ENCODE peak calls at places on chromosomes 2 and 18, in nine cellular contexts. One of them, this sample, is unnamed.

GRCh38 chr2:238466242-238466598 is 39.5 kb downstream of the ASB1 start:
- DNase-seq in tibial artery: no peak
- DNase-seq in breast epithelium: no peak
- DNase-seq in testis: peak; percentile 4
- DNase-seq in thoracic aorta: no peak
- DNase-seq in heart right ventricle: no peak
- DNase-seq in fibroblast of lung: no peak
- DNase-seq in adrenal gland: no peak
- DNase-seq in psoas muscle: no peak
- DNase-seq in this sample: no peak

GRCh38 chr18:985301-985700 is 80.6 kb downstream of the ADCYAP1 start:
- DNase-seq in fibroblast of lung: no peak
- DNase-seq in tibial artery: no peak
- DNase-seq in adrenal gland: no peak
- DNase-seq in heart right ventricle: no peak
- DNase-seq in testis: no peak
- DNase-seq in thoracic aorta: no peak
- DNase-seq in psoas muscle: no peak
- DNase-seq in breast epithelium: no peak
- DNase-seq in this sample: no peak

GRCh38 chr2:45732946-45733345 is 81.5 kb downstream of the PRKCE start:
- DNase-seq in adrenal gland: no peak
- DNase-seq in fibroblast of lung: no peak
- DNase-seq in breast epithelium: no peak
- DNase-seq in thoracic aorta: no peak
- DNase-seq in testis: no peak
- DNase-seq in heart right ventricle: no peak
- DNase-seq in tibial artery: no peak
- DNase-seq in psoas muscle: no peak
- DNase-seq in this sample: no peak

GRCh38 chr2:43998263-43998662 is 2.5 kb upstream of the LRPPRC start:
- DNase-seq in heart right ventricle: no peak
- DNase-seq in testis: no peak
- DNase-seq in breast epithelium: no peak
- DNase-seq in thoracic aorta: no peak
- DNase-seq in psoas muscle: no peak
- DNase-seq in fibroblast of lung: no peak
- DNase-seq in adrenal gland: no peak
- DNase-seq in tibial artery: no peak
- DNase-seq in this sample: no peak

GRCh38 chr2:112321375-112322320 is 46.3 kb downstream of the ZC3H6 start:
- DNase-seq in thoracic aorta: no peak
- DNase-seq in tibial artery: no peak
- DNase-seq in psoas muscle: no peak
- DNase-seq in adrenal gland: no peak
- DNase-seq in heart right ventricle: no peak
- DNase-seq in testis: no peak
- DNase-seq in fibroblast of lung: no peak
- DNase-seq in breast epithelium: no peak
- DNase-seq in this sample: no peak

GRCh38 chr2:213959589-213959988 is 451.3 kb upstream of the VWC2L start:
- DNase-seq in fibroblast of lung: no peak
- DNase-seq in tibial artery: no peak
- DNase-seq in breast epithelium: no peak
- DNase-seq in heart right ventricle: no peak
- DNase-seq in adrenal gland: no peak
- DNase-seq in psoas muscle: no peak
- DNase-seq in testis: no peak
- DNase-seq in thoracic aorta: no peak
- DNase-seq in this sample: no peak

GRCh38 chr18:58087928-58088722 is 44.1 kb downstream of the NEDD4L start:
- DNase-seq in psoas muscle: no peak
- DNase-seq in breast epithelium: peak; percentile 62
- DNase-seq in tibial artery: no peak
- DNase-seq in fibroblast of lung: peak; percentile 16
- DNase-seq in thoracic aorta: no peak
- DNase-seq in adrenal gland: no peak
- DNase-seq in heart right ventricle: no peak
- DNase-seq in testis: no peak
- DNase-seq in this sample: no peak

GRCh38 chr2:177689623-177690022 is 297.1 kb downstream of the AGPS start:
- DNase-seq in testis: no peak
- DNase-seq in tibial artery: no peak
- DNase-seq in heart right ventricle: no peak
- DNase-seq in fibroblast of lung: no peak
- DNase-seq in psoas muscle: no peak
- DNase-seq in adrenal gland: no peak
- DNase-seq in breast epithelium: no peak
- DNase-seq in thoracic aorta: no peak
- DNase-seq in this sample: no peak

GRCh38 chr2:191835539-191836350 is 11.1 kb downstream of the CAVIN2 start:
- DNase-seq in adrenal gland: no peak
- DNase-seq in psoas muscle: no peak
- DNase-seq in fibroblast of lung: no peak
- DNase-seq in thoracic aorta: no peak
- DNase-seq in breast epithelium: no peak
- DNase-seq in testis: no peak
- DNase-seq in heart right ventricle: no peak
- DNase-seq in tibial artery: no peak
- DNase-seq in this sample: no peak

GRCh38 chr2:206259615-206260426 is 14.6 kb upstream of the ZDBF2 start:
- DNase-seq in fibroblast of lung: no peak
- DNase-seq in testis: no peak
- DNase-seq in tibial artery: no peak
- DNase-seq in thoracic aorta: no peak
- DNase-seq in breast epithelium: no peak
- DNase-seq in adrenal gland: no peak
- DNase-seq in psoas muscle: no peak
- DNase-seq in heart right ventricle: no peak
- DNase-seq in this sample: no peak

GRCh38 chr2:31764169-31764568 is 183.4 kb upstream of the SRD5A2 start:
- DNase-seq in heart right ventricle: no peak
- DNase-seq in psoas muscle: no peak
- DNase-seq in thoracic aorta: no peak
- DNase-seq in testis: no peak
- DNase-seq in adrenal gland: no peak
- DNase-seq in fibroblast of lung: no peak
- DNase-seq in breast epithelium: no peak
- DNase-seq in tibial artery: no peak
- DNase-seq in this sample: no peak

GRCh38 chr2:106062627-106063026 is 131.5 kb downstream of the UXS1 start:
- DNase-seq in breast epithelium: no peak
- DNase-seq in thoracic aorta: no peak
- DNase-seq in adrenal gland: no peak
- DNase-seq in heart right ventricle: peak; percentile 32
- DNase-seq in tibial artery: peak; percentile 44
- DNase-seq in fibroblast of lung: no peak
- DNase-seq in testis: peak; percentile 38
- DNase-seq in psoas muscle: no peak
- DNase-seq in this sample: no peak

GRCh38 chr2:12848176-12848575 is 131.4 kb downstream of the TRIB2 start:
- DNase-seq in psoas muscle: no peak
- DNase-seq in testis: no peak
- DNase-seq in tibial artery: no peak
- DNase-seq in thoracic aorta: no peak
- DNase-seq in fibroblast of lung: no peak
- DNase-seq in adrenal gland: no peak
- DNase-seq in breast epithelium: no peak
- DNase-seq in heart right ventricle: no peak
- DNase-seq in this sample: no peak

GRCh38 chr2:214203199-214203598 is 207.7 kb upstream of the VWC2L start:
- DNase-seq in fibroblast of lung: no peak
- DNase-seq in adrenal gland: no peak
- DNase-seq in heart right ventricle: no peak
- DNase-seq in tibial artery: no peak
- DNase-seq in psoas muscle: no peak
- DNase-seq in thoracic aorta: no peak
- DNase-seq in breast epithelium: no peak
- DNase-seq in testis: no peak
- DNase-seq in this sample: no peak

GRCh38 chr2:216221806-216222205 is 112.7 kb downstream of the XRCC5 start:
- DNase-seq in adrenal gland: no peak
- DNase-seq in psoas muscle: no peak
- DNase-seq in heart right ventricle: no peak
- DNase-seq in testis: no peak
- DNase-seq in thoracic aorta: no peak
- DNase-seq in breast epithelium: no peak
- DNase-seq in tibial artery: no peak
- DNase-seq in fibroblast of lung: peak; percentile 32
- DNase-seq in this sample: no peak

GRCh38 chr2:234747833-234748559 is 203.8 kb upstream of the SH3BP4 start:
- DNase-seq in fibroblast of lung: peak; percentile 15
- DNase-seq in adrenal gland: no peak
- DNase-seq in thoracic aorta: no peak
- DNase-seq in testis: no peak
- DNase-seq in psoas muscle: no peak
- DNase-seq in tibial artery: no peak
- DNase-seq in breast epithelium: no peak
- DNase-seq in heart right ventricle: no peak
- DNase-seq in this sample: no peak

GRCh38 chr2:75460630-75461029 is 100.1 kb downstream of the EVA1A start:
- DNase-seq in psoas muscle: no peak
- DNase-seq in heart right ventricle: no peak
- DNase-seq in thoracic aorta: no peak
- DNase-seq in fibroblast of lung: no peak
- DNase-seq in breast epithelium: no peak
- DNase-seq in adrenal gland: no peak
- DNase-seq in tibial artery: no peak
- DNase-seq in testis: no peak
- DNase-seq in this sample: no peak

GRCh38 chr2:54342603-54343002 is 86.6 kb upstream of the TSPYL6 start:
- DNase-seq in fibroblast of lung: no peak
- DNase-seq in testis: no peak
- DNase-seq in heart right ventricle: no peak
- DNase-seq in psoas muscle: no peak
- DNase-seq in tibial artery: no peak
- DNase-seq in adrenal gland: no peak
- DNase-seq in thoracic aorta: no peak
- DNase-seq in breast epithelium: no peak
- DNase-seq in this sample: no peak

GRCh38 chr2:99636432-99637034 is 146.7 kb upstream of the REV1 start:
- DNase-seq in fibroblast of lung: no peak
- DNase-seq in testis: peak; percentile 87
- DNase-seq in adrenal gland: peak; percentile 84
- DNase-seq in heart right ventricle: peak; percentile 93
- DNase-seq in psoas muscle: peak; percentile 89
- DNase-seq in breast epithelium: peak; percentile 71
- DNase-seq in tibial artery: peak; percentile 70
- DNase-seq in thoracic aorta: no peak
- DNase-seq in this sample: no peak

GRCh38 chr18:68817584-68817983 is 19.7 kb downstream of the CCDC102B start:
- DNase-seq in thoracic aorta: no peak
- DNase-seq in adrenal gland: no peak
- DNase-seq in fibroblast of lung: peak; percentile 56
- DNase-seq in breast epithelium: no peak
- DNase-seq in heart right ventricle: no peak
- DNase-seq in testis: no peak
- DNase-seq in tibial artery: no peak
- DNase-seq in psoas muscle: no peak
- DNase-seq in this sample: no peak

GRCh38 chr2:5020451-5020850 is 671.7 kb upstream of the SOX11 start:
- DNase-seq in fibroblast of lung: no peak
- DNase-seq in tibial artery: no peak
- DNase-seq in adrenal gland: no peak
- DNase-seq in psoas muscle: no peak
- DNase-seq in breast epithelium: no peak
- DNase-seq in heart right ventricle: no peak
- DNase-seq in testis: no peak
- DNase-seq in thoracic aorta: no peak
- DNase-seq in this sample: no peak
- H3K9me3 ChIP-seq in fibroblast of lung: peaks cover 5% of the 10 kb centered on the region
- H3K9me3 ChIP-seq in tibial artery: peaks cover 9% of the 10 kb centered on the region
- H3K9me3 ChIP-seq in adrenal gland: no peaks in the 10 kb centered on the region
- H3K9me3 ChIP-seq in psoas muscle: no peaks in the 10 kb centered on the region
- H3K9me3 ChIP-seq in breast epithelium: peaks cover 11% of the 10 kb centered on the region
- H3K9me3 ChIP-seq in heart right ventricle: no peaks in the 10 kb centered on the region
- H3K9me3 ChIP-seq in testis: no peaks in the 10 kb centered on the region
- H3K9me3 ChIP-seq in thoracic aorta: no peaks in the 10 kb centered on the region
- H3K9me3 ChIP-seq in this sample: peaks cover 6% of the 10 kb centered on the region

GRCh38 chr18:48597671-48598070 is 58.8 kb downstream of the CTIF start:
- DNase-seq in fibroblast of lung: no peak
- DNase-seq in testis: no peak
- DNase-seq in adrenal gland: no peak
- DNase-seq in thoracic aorta: no peak
- DNase-seq in tibial artery: no peak
- DNase-seq in heart right ventricle: no peak
- DNase-seq in breast epithelium: no peak
- DNase-seq in psoas muscle: no peak
- DNase-seq in this sample: no peak
- H3K27ac ChIP-seq in fibroblast of lung: no peak overlapping the region
- H3K27ac ChIP-seq in testis: no peak overlapping the region
- H3K27ac ChIP-seq in adrenal gland: no peak overlapping the region
- H3K27ac ChIP-seq in thoracic aorta: no peak overlapping the region
- H3K27ac ChIP-seq in tibial artery: peak overlapping the region; percentile 20
- H3K27ac ChIP-seq in heart right ventricle: peak overlapping the region; percentile 62
- H3K27ac ChIP-seq in breast epithelium: no peak overlapping the region
- H3K27ac ChIP-seq in psoas muscle: peak overlapping the region; percentile 19
- H3K27ac ChIP-seq in this sample: no peak overlapping the region

DNA sequence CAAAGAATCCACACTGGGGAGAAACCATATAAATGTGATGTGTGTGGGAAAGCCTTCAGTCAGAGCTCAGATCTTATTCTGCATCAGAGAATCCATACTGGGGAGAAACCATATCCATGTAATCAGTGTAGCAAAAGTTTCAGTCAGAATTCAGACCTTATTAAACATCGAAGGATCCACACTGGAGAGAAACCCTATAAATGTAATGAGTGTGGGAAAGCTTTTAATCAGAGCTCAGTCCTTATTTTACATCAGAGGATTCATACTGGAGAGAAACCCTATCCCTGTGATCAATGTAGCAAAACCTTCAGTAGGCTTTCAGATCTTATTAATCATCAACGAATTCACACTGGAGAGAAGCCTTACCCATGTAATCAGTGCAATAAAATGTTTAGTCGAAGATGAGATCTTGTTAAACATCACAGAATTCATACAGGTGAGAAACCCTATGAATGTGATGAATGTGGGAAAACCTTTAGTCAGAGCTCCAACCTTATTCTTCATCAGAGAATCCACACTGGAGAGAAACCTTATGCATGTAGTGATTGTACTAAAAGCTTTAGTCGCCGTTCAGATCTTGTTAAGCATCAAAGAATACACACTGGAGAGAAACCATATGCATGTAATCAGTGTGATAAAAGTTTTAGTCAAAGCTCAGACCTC is 16.7 kb upstream of the ZSCAN30 start:
- DNase-seq in thoracic aorta: no peak
- DNase-seq in testis: no peak
- DNase-seq in breast epithelium: no peak
- DNase-seq in heart right ventricle: no peak
- DNase-seq in psoas muscle: no peak
- DNase-seq in fibroblast of lung: peak; percentile 13
- DNase-seq in adrenal gland: no peak
- DNase-seq in tibial artery: no peak
- DNase-seq in this sample: no peak
- H3K9me3 ChIP-seq in thoracic aorta: peaks cover 83% of the 10 kb centered on the region
- H3K9me3 ChIP-seq in testis: no peaks in the 10 kb centered on the region
- H3K9me3 ChIP-seq in breast epithelium: peaks cover 74% of the 10 kb centered on the region
- H3K9me3 ChIP-seq in heart right ventricle: peaks cover 67% of the 10 kb centered on the region
- H3K9me3 ChIP-seq in psoas muscle: peaks cover 92% of the 10 kb centered on the region
- H3K9me3 ChIP-seq in fibroblast of lung: peaks cover 7% of the 10 kb centered on the region
- H3K9me3 ChIP-seq in adrenal gland: no peaks in the 10 kb centered on the region
- H3K9me3 ChIP-seq in tibial artery: peaks cover 93% of the 10 kb centered on the region
- H3K9me3 ChIP-seq in this sample: peaks cover 97% of the 10 kb centered on the region

GRCh38 chr18:50473896-50474295 is 86.0 kb upstream of the MAPK4 start:
- DNase-seq in adrenal gland: no peak
- DNase-seq in heart right ventricle: no peak
- DNase-seq in psoas muscle: no peak
- DNase-seq in tibial artery: no peak
- DNase-seq in testis: no peak
- DNase-seq in thoracic aorta: no peak
- DNase-seq in breast epithelium: no peak
- DNase-seq in fibroblast of lung: no peak
- DNase-seq in this sample: no peak

GRCh38 chr18:50475538-50476193 is 84.2 kb upstream of the MAPK4 start:
- DNase-seq in thoracic aorta: no peak
- DNase-seq in adrenal gland: no peak
- DNase-seq in testis: no peak
- DNase-seq in tibial artery: no peak
- DNase-seq in psoas muscle: no peak
- DNase-seq in heart right ventricle: no peak
- DNase-seq in fibroblast of lung: no peak
- DNase-seq in breast epithelium: no peak
- DNase-seq in this sample: no peak
- H3K27ac ChIP-seq in thoracic aorta: no peak overlapping the region
- H3K27ac ChIP-seq in adrenal gland: no peak overlapping the region
- H3K27ac ChIP-seq in testis: no peak overlapping the region
- H3K27ac ChIP-seq in tibial artery: no peak overlapping the region
- H3K27ac ChIP-seq in psoas muscle: no peak overlapping the region
- H3K27ac ChIP-seq in heart right ventricle: no peak overlapping the region
- H3K27ac ChIP-seq in fibroblast of lung: no peak overlapping the region
- H3K27ac ChIP-seq in breast epithelium: no peak overlapping the region
- H3K27ac ChIP-seq in this sample: no peak overlapping the region

This sample was measured in CD4-positive, alpha-beta T cell.